ENCODE peak calls at places on chromosomes 11 and 22, in four cellular contexts. One of them, this sample, is unnamed.
A peak's percentile ranks its signal among the peaks of the same experiment; 100 is the strongest.

GRCh38 chr22:24002272-24002671 is 3.0 kb downstream of the GSTT4 start:
- DNase-seq in NB4: no peak
- DNase-seq in K562: no peak
- DNase-seq in A549: no peak
- DNase-seq in this sample: no peak

GRCh38 chr11:78200553-78200952 is 11.8 kb downstream of the USP35 start:
- DNase-seq in NB4: no peak
- DNase-seq in K562: no peak
- DNase-seq in A549: no peak
- DNase-seq in this sample: no peak

GRCh38 chr11:116696381-116696941 is 76.3 kb downstream of the BUD13 start:
- DNase-seq in K562: no peak
- DNase-seq in NB4: peak; percentile 23
- DNase-seq in A549: no peak
- DNase-seq in this sample: no peak

GRCh38 chr11:62048101-62048500 is 75.7 kb upstream of the INCENP start:
- DNase-seq in A549: no peak
- DNase-seq in NB4: no peak
- DNase-seq in K562: no peak
- DNase-seq in this sample: no peak

GRCh38 chr11:124896821-124897391 is 759 bp downstream of the ROBO4 start:
- DNase-seq in NB4: no peak
- DNase-seq in A549: no peak
- DNase-seq in K562: no peak
- DNase-seq in this sample: no peak

GRCh38 chr11:103871923-103872551 is 164.4 kb upstream of the DDI1 start:
- DNase-seq in NB4: no peak
- DNase-seq in A549: no peak
- DNase-seq in K562: no peak
- DNase-seq in this sample: no peak

GRCh38 chr11:73405146-73405510 is 28.9 kb downstream of the RELT start:
- DNase-seq in A549: no peak
- DNase-seq in K562: no peak
- DNase-seq in NB4: no peak
- DNase-seq in this sample: no peak

GRCh38 chr11:87859583-87859982 is 315.7 kb downstream of the RAB38 start:
- DNase-seq in NB4: no peak
- DNase-seq in A549: no peak
- DNase-seq in K562: no peak
- DNase-seq in this sample: peak; percentile 34

GRCh38 chr22:41239443-41240128 is 1.1 kb downstream of the CHADL start:
- DNase-seq in A549: no peak
- DNase-seq in K562: no peak
- DNase-seq in NB4: no peak
- DNase-seq in this sample: no peak

GRCh38 chr11:65785329-65786007 is 1.4 kb upstream of the OVOL1 start:
- DNase-seq in K562: no peak
- DNase-seq in A549: no peak
- DNase-seq in NB4: no peak
- DNase-seq in this sample: no peak

GRCh38 chr11:124415356-124415923 is 9.2 kb downstream of the OR8B4 start:
- DNase-seq in NB4: peak; percentile 61
- DNase-seq in K562: peak; percentile 49
- DNase-seq in A549: peak; percentile 56
- DNase-seq in this sample: peak; percentile 42

GRCh38 chr11:75505966-75506692 is 19.6 kb downstream of the GDPD5 start:
- DNase-seq in NB4: no peak
- DNase-seq in K562: no peak
- DNase-seq in A549: no peak
- DNase-seq in this sample: no peak

GRCh38 chr11:11808992-11809583 is 32.7 kb upstream of the USP47 start:
- DNase-seq in A549: no peak
- DNase-seq in K562: no peak
- DNase-seq in NB4: no peak
- DNase-seq in this sample: no peak

GRCh38 chr11:79419120-79419519 is 21.7 kb downstream of the TENM4 start:
- DNase-seq in NB4: no peak
- DNase-seq in A549: peak; percentile 66
- DNase-seq in K562: no peak
- DNase-seq in this sample: no peak

GRCh38 chr11:45948341-45948740 is 25.9 kb downstream of the LARGE2 start:
- DNase-seq in NB4: no peak
- DNase-seq in K562: no peak
- DNase-seq in A549: no peak
- DNase-seq in this sample: no peak

GRCh38 chr11:109845437-109845836 is 247.8 kb upstream of the ZC3H12C start:
- DNase-seq in NB4: no peak
- DNase-seq in K562: no peak
- DNase-seq in A549: no peak
- DNase-seq in this sample: no peak

GRCh38 chr22:41344189-41344788 is 37.5 kb upstream of the TEF start:
- DNase-seq in A549: no peak
- DNase-seq in NB4: no peak
- DNase-seq in K562: no peak
- DNase-seq in this sample: no peak

GRCh38 chr11:122214567-122214966 is 98.6 kb upstream of the BLID start:
- DNase-seq in A549: no peak
- DNase-seq in K562: no peak
- DNase-seq in NB4: no peak
- DNase-seq in this sample: no peak

GRCh38 chr22:47195676-47196492 is 433.4 kb downstream of the TBC1D22A start:
- DNase-seq in A549: no peak
- DNase-seq in NB4: no peak
- DNase-seq in K562: no peak
- DNase-seq in this sample: no peak

GRCh38 chr11:25838918-25839611 is 492.9 kb upstream of the ANO3 start:
- DNase-seq in K562: no peak
- DNase-seq in NB4: no peak
- DNase-seq in A549: no peak
- DNase-seq in this sample: no peak

GRCh38 chr11:64582885-64583284 is 8.1 kb upstream of the SLC22A12 start:
- DNase-seq in K562: no peak
- DNase-seq in NB4: no peak
- DNase-seq in A549: no peak
- DNase-seq in this sample: no peak

GRCh38 chr11:3049430-3050243 is 7.6 kb downstream of the CARS1 start:
- DNase-seq in NB4: peak; percentile 95
- DNase-seq in A549: peak; percentile 77
- DNase-seq in K562: no peak
- DNase-seq in this sample: peak; percentile 78

GRCh38 chr22:37331034-37331428 is 48.7 kb downstream of the CYTH4 start:
- DNase-seq in K562: peak; percentile 26
- DNase-seq in NB4: no peak
- DNase-seq in A549: no peak
- DNase-seq in this sample: peak; percentile 45

GRCh38 chr11:69215216-69215615 is 59.5 kb downstream of the SMIM38 start:
- DNase-seq in K562: no peak
- DNase-seq in NB4: no peak
- DNase-seq in A549: no peak
- DNase-seq in this sample: no peak

GRCh38 chr11:32267679-32268187 is 167.6 kb downstream of the WT1 start:
- DNase-seq in NB4: no peak
- DNase-seq in A549: no peak
- DNase-seq in K562: no peak
- DNase-seq in this sample: no peak

GRCh38 chr22:44394246-44395115 is 81.7 kb upstream of the SHISAL1 start:
- DNase-seq in A549: no peak
- DNase-seq in NB4: no peak
- DNase-seq in K562: no peak
- DNase-seq in this sample: no peak
- TF ChIP-seq MYC in A549: no peak
- TF ChIP-seq MYC in NB4: no peak
- TF ChIP-seq MYC in K562: no peak
- TF ChIP-seq MYC in this sample: no peak

GRCh38 chr22:48753752-48754517 is 1073.7 kb downstream of the BRD1 start:
- DNase-seq in NB4: no peak
- DNase-seq in K562: no peak
- DNase-seq in A549: no peak
- DNase-seq in this sample: no peak

GRCh38 chr22:48753381-48753730 is 1074.3 kb downstream of the BRD1 start:
- DNase-seq in NB4: no peak
- DNase-seq in A549: no peak
- DNase-seq in K562: no peak
- DNase-seq in this sample: no peak

GRCh38 chr22:48756146-48757111 is 1071.2 kb downstream of the BRD1 start:
- DNase-seq in A549: peak; percentile 7
- DNase-seq in NB4: peak; percentile 19
- DNase-seq in K562: no peak
- DNase-seq in this sample: no peak

GRCh38 chr22:48754611-48755331 is 1072.9 kb downstream of the BRD1 start:
- DNase-seq in A549: no peak
- DNase-seq in K562: no peak
- DNase-seq in NB4: no peak
- DNase-seq in this sample: no peak

GRCh38 chr22:48755332-48755949 is 1072.2 kb downstream of the BRD1 start:
- DNase-seq in NB4: no peak
- DNase-seq in A549: no peak
- DNase-seq in K562: no peak
- DNase-seq in this sample: no peak
- TF ChIP-seq MYC in NB4: no peak
- TF ChIP-seq MYC in A549: no peak
- TF ChIP-seq MYC in K562: no peak
- TF ChIP-seq MYC in this sample: no peak

DNA sequence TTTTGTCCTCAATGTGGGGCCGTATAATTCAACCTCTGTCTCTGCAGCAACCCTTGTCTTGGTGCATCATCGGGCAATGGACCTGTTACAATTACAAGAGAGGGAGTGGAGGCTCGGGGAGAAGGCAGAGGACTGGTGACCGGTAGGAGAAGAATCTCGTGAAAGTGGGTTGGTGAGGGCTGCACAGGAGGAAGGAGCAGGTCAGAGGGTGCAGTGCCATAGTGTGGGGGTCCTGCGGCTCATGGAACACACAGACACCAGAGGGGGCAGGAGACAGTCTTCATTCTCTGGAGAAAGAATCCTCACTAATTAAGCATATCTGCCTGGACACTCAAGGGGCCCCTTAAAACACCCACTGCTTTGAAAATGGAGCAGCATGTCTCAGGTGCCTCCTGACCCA is 174.7 kb upstream of the B3GAT1 start:
- DNase-seq in A549: no peak
- DNase-seq in K562: no peak
- DNase-seq in NB4: no peak
- DNase-seq in this sample: no peak
- TF ChIP-seq MYC in A549: no peak
- TF ChIP-seq MYC in K562: no peak
- TF ChIP-seq MYC in NB4: no peak
- TF ChIP-seq MYC in this sample: no peak

GRCh38 chr22:40236131-40236665 is 58.5 kb downstream of the TNRC6B start:
- DNase-seq in K562: no peak
- DNase-seq in A549: no peak
- DNase-seq in NB4: no peak
- DNase-seq in this sample: no peak
- TF ChIP-seq MYC in K562: no peak
- TF ChIP-seq MYC in A549: no peak
- TF ChIP-seq MYC in NB4: no peak
- TF ChIP-seq MYC in this sample: no peak

GRCh38 chr22:28883917-28884753 is 763 bp downstream of the ZNRF3 start:
- DNase-seq in NB4: peak; percentile 53
- DNase-seq in A549: peak; percentile 20
- DNase-seq in K562: peak; percentile 17
- DNase-seq in this sample: peak; percentile 27
- TF ChIP-seq MYC in NB4: peak; percentile 9
- TF ChIP-seq MYC in A549: no peak
- TF ChIP-seq MYC in K562: no peak
- TF ChIP-seq MYC in this sample: no peak

GRCh38 chr11:118265954-118266353 is 1.9 kb upstream of the MPZL2 start:
- DNase-seq in K562: no peak
- DNase-seq in NB4: no peak
- DNase-seq in A549: no peak
- DNase-seq in this sample: peak; percentile 49

GRCh38 chr11:118263109-118263508 is 988 bp downstream of the MPZL2 start:
- DNase-seq in K562: no peak
- DNase-seq in NB4: no peak
- DNase-seq in A549: no peak
- DNase-seq in this sample: peak; percentile 36

GRCh38 chr11:118263694-118264567 is at the start of gene MPZL2:
- DNase-seq in K562: no peak
- DNase-seq in NB4: peak; percentile 8
- DNase-seq in A549: no peak
- DNase-seq in this sample: peak; percentile 57

GRCh38 chr11:118264568-118265470 is 722 bp upstream of the MPZL2 start:
- DNase-seq in A549: no peak
- DNase-seq in K562: no peak
- DNase-seq in NB4: no peak
- DNase-seq in this sample: peak; percentile 44

DNA sequence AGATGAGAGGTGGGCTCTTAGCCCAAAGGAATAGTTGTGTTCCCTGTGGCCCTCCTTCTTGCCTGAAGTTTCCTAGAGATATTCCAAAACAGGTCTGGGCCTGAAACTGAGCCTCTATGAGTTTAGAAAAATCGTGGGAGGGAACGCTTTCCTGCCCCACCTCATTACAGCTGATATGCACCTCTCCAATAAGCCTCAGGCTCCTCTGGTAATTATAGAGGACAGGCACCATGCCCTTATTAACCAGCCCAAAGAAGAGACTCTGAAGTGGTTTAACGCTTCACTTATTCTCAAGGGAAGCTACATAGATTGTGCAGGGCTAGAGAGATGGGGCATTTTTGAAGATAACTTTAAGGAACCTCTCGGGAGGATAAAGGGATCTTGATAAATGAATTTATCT is 3.4 kb upstream of the MPZL2 start:
- DNase-seq in NB4: no peak
- DNase-seq in A549: no peak
- DNase-seq in K562: no peak
- DNase-seq in this sample: no peak
- TF ChIP-seq MYC in NB4: no peak
- TF ChIP-seq MYC in A549: no peak
- TF ChIP-seq MYC in K562: no peak
- TF ChIP-seq MYC in this sample: no peak

GRCh38 chr11:976431-977160 is 50.9 kb downstream of the AP2A2 start:
- DNase-seq in NB4: peak; percentile 39
- DNase-seq in K562: no peak
- DNase-seq in A549: no peak
- DNase-seq in this sample: no peak
- TF ChIP-seq MYC in NB4: no peak
- TF ChIP-seq MYC in K562: no peak
- TF ChIP-seq MYC in A549: no peak
- TF ChIP-seq MYC in this sample: no peak

GRCh38 chr11:44675906-44676305 is 50.9 kb upstream of the TSPAN18 start:
- DNase-seq in NB4: no peak
- DNase-seq in K562: no peak
- DNase-seq in A549: no peak
- DNase-seq in this sample: no peak
- TF ChIP-seq MYC in NB4: no peak
- TF ChIP-seq MYC in K562: no peak
- TF ChIP-seq MYC in A549: no peak
- TF ChIP-seq MYC in this sample: no peak

GRCh38 chr11:27718346-27718852 is 18.1 kb upstream of the BDNF start:
- DNase-seq in NB4: no peak
- DNase-seq in K562: no peak
- DNase-seq in A549: peak; percentile 93
- DNase-seq in this sample: peak; percentile 57
- TF ChIP-seq MYC in NB4: no peak
- TF ChIP-seq MYC in K562: no peak
- TF ChIP-seq MYC in A549: no peak
- TF ChIP-seq MYC in this sample: no peak